ENCODE peak calls at places on chromosome 21, in five cellular contexts. One of them, this sample, is unnamed.

GRCh38 chr21:39153373-39153772 is 29.9 kb downstream of the PSMG1 start:
- DNase-seq in activated CD8-positive, alpha-beta memory T cell treated with anti-CD3 and anti-CD28 coated beads for 1 hour: no peak
- DNase-seq in activated CD4-positive, alpha-beta T cell treated with anti-CD3 and anti-CD28 coated beads for 4 hours: no peak
- DNase-seq in AG09319: no peak
- DNase-seq in stimulated activated CD4-positive, alpha-beta T cell treated with anti-CD3 and anti-CD28 coated beads, Interleukin-2, amount 100 ng/mL, for 48 hours: no peak
- DNase-seq in this sample: no peak

GRCh38 chr21:23452384-23453083 is 2154.7 kb downstream of the MRPL39 start:
- DNase-seq in activated CD8-positive, alpha-beta memory T cell treated with anti-CD3 and anti-CD28 coated beads for 1 hour: no peak
- DNase-seq in activated CD4-positive, alpha-beta T cell treated with anti-CD3 and anti-CD28 coated beads for 4 hours: no peak
- DNase-seq in AG09319: no peak
- DNase-seq in stimulated activated CD4-positive, alpha-beta T cell treated with anti-CD3 and anti-CD28 coated beads, Interleukin-2, amount 100 ng/mL, for 48 hours: no peak
- DNase-seq in this sample: no peak

GRCh38 chr21:34630536-34631143 is 15.7 kb upstream of the RCAN1 start:
- DNase-seq in activated CD8-positive, alpha-beta memory T cell treated with anti-CD3 and anti-CD28 coated beads for 1 hour: no peak
- DNase-seq in activated CD4-positive, alpha-beta T cell treated with anti-CD3 and anti-CD28 coated beads for 4 hours: peak
- DNase-seq in AG09319: peak
- DNase-seq in stimulated activated CD4-positive, alpha-beta T cell treated with anti-CD3 and anti-CD28 coated beads, Interleukin-2, amount 100 ng/mL, for 48 hours: no peak
- DNase-seq in this sample: no peak

GRCh38 chr21:44979687-44980561 is 40.1 kb downstream of the SLX9 start:
- DNase-seq in activated CD8-positive, alpha-beta memory T cell treated with anti-CD3 and anti-CD28 coated beads for 1 hour: no peak
- DNase-seq in activated CD4-positive, alpha-beta T cell treated with anti-CD3 and anti-CD28 coated beads for 4 hours: no peak
- DNase-seq in AG09319: no peak
- DNase-seq in stimulated activated CD4-positive, alpha-beta T cell treated with anti-CD3 and anti-CD28 coated beads, Interleukin-2, amount 100 ng/mL, for 48 hours: no peak
- DNase-seq in this sample: no peak

GRCh38 chr21:32768530-32768929 is 3.0 kb downstream of the PAXBP1 start:
- DNase-seq in activated CD8-positive, alpha-beta memory T cell treated with anti-CD3 and anti-CD28 coated beads for 1 hour: no peak
- DNase-seq in activated CD4-positive, alpha-beta T cell treated with anti-CD3 and anti-CD28 coated beads for 4 hours: no peak
- DNase-seq in AG09319: no peak
- DNase-seq in stimulated activated CD4-positive, alpha-beta T cell treated with anti-CD3 and anti-CD28 coated beads, Interleukin-2, amount 100 ng/mL, for 48 hours: no peak
- DNase-seq in this sample: no peak

GRCh38 chr21:43691086-43691795 is 27.7 kb upstream of the PDXK start:
- DNase-seq in activated CD8-positive, alpha-beta memory T cell treated with anti-CD3 and anti-CD28 coated beads for 1 hour: no peak
- DNase-seq in activated CD4-positive, alpha-beta T cell treated with anti-CD3 and anti-CD28 coated beads for 4 hours: no peak
- DNase-seq in AG09319: no peak
- DNase-seq in stimulated activated CD4-positive, alpha-beta T cell treated with anti-CD3 and anti-CD28 coated beads, Interleukin-2, amount 100 ng/mL, for 48 hours: no peak
- DNase-seq in this sample: no peak

GRCh38 chr21:44407493-44407892 is 47.8 kb upstream of the LRRC3 start:
- DNase-seq in activated CD8-positive, alpha-beta memory T cell treated with anti-CD3 and anti-CD28 coated beads for 1 hour: no peak
- DNase-seq in activated CD4-positive, alpha-beta T cell treated with anti-CD3 and anti-CD28 coated beads for 4 hours: peak
- DNase-seq in AG09319: no peak
- DNase-seq in stimulated activated CD4-positive, alpha-beta T cell treated with anti-CD3 and anti-CD28 coated beads, Interleukin-2, amount 100 ng/mL, for 48 hours: no peak
- DNase-seq in this sample: peak

GRCh38 chr21:36773111-36773510 is 74.2 kb downstream of the SIM2 start:
- DNase-seq in activated CD8-positive, alpha-beta memory T cell treated with anti-CD3 and anti-CD28 coated beads for 1 hour: no peak
- DNase-seq in activated CD4-positive, alpha-beta T cell treated with anti-CD3 and anti-CD28 coated beads for 4 hours: no peak
- DNase-seq in AG09319: peak
- DNase-seq in stimulated activated CD4-positive, alpha-beta T cell treated with anti-CD3 and anti-CD28 coated beads, Interleukin-2, amount 100 ng/mL, for 48 hours: no peak
- DNase-seq in this sample: no peak

GRCh38 chr21:45467221-45467779 is 62.3 kb downstream of the COL18A1 start:
- DNase-seq in activated CD8-positive, alpha-beta memory T cell treated with anti-CD3 and anti-CD28 coated beads for 1 hour: no peak
- DNase-seq in activated CD4-positive, alpha-beta T cell treated with anti-CD3 and anti-CD28 coated beads for 4 hours: no peak
- DNase-seq in AG09319: no peak
- DNase-seq in stimulated activated CD4-positive, alpha-beta T cell treated with anti-CD3 and anti-CD28 coated beads, Interleukin-2, amount 100 ng/mL, for 48 hours: no peak
- DNase-seq in this sample: no peak

GRCh38 chr21:46122241-46122671 is 24.3 kb downstream of the COL6A2 start:
- DNase-seq in activated CD8-positive, alpha-beta memory T cell treated with anti-CD3 and anti-CD28 coated beads for 1 hour: no peak
- DNase-seq in activated CD4-positive, alpha-beta T cell treated with anti-CD3 and anti-CD28 coated beads for 4 hours: no peak
- DNase-seq in AG09319: no peak
- DNase-seq in stimulated activated CD4-positive, alpha-beta T cell treated with anti-CD3 and anti-CD28 coated beads, Interleukin-2, amount 100 ng/mL, for 48 hours: no peak
- DNase-seq in this sample: no peak

GRCh38 chr21:26846036-26846931 is 1.1 kb upstream of the ADAMTS1 start:
- DNase-seq in activated CD8-positive, alpha-beta memory T cell treated with anti-CD3 and anti-CD28 coated beads for 1 hour: no peak
- DNase-seq in activated CD4-positive, alpha-beta T cell treated with anti-CD3 and anti-CD28 coated beads for 4 hours: no peak
- DNase-seq in AG09319: no peak
- DNase-seq in stimulated activated CD4-positive, alpha-beta T cell treated with anti-CD3 and anti-CD28 coated beads, Interleukin-2, amount 100 ng/mL, for 48 hours: no peak
- DNase-seq in this sample: no peak

GRCh38 chr21:37877171-37877570 is 39.1 kb downstream of the KCNJ6 start:
- DNase-seq in activated CD8-positive, alpha-beta memory T cell treated with anti-CD3 and anti-CD28 coated beads for 1 hour: no peak
- DNase-seq in activated CD4-positive, alpha-beta T cell treated with anti-CD3 and anti-CD28 coated beads for 4 hours: no peak
- DNase-seq in AG09319: no peak
- DNase-seq in stimulated activated CD4-positive, alpha-beta T cell treated with anti-CD3 and anti-CD28 coated beads, Interleukin-2, amount 100 ng/mL, for 48 hours: no peak
- DNase-seq in this sample: no peak

GRCh38 chr21:14956826-14957225 is 108.0 kb downstream of the NRIP1 start:
- DNase-seq in activated CD8-positive, alpha-beta memory T cell treated with anti-CD3 and anti-CD28 coated beads for 1 hour: no peak
- DNase-seq in activated CD4-positive, alpha-beta T cell treated with anti-CD3 and anti-CD28 coated beads for 4 hours: no peak
- DNase-seq in AG09319: no peak
- DNase-seq in stimulated activated CD4-positive, alpha-beta T cell treated with anti-CD3 and anti-CD28 coated beads, Interleukin-2, amount 100 ng/mL, for 48 hours: no peak
- DNase-seq in this sample: no peak

GRCh38 chr21:44087426-44088400 is 19.5 kb upstream of the PWP2 start:
- DNase-seq in activated CD8-positive, alpha-beta memory T cell treated with anti-CD3 and anti-CD28 coated beads for 1 hour: no peak
- DNase-seq in activated CD4-positive, alpha-beta T cell treated with anti-CD3 and anti-CD28 coated beads for 4 hours: no peak
- DNase-seq in AG09319: no peak
- DNase-seq in stimulated activated CD4-positive, alpha-beta T cell treated with anti-CD3 and anti-CD28 coated beads, Interleukin-2, amount 100 ng/mL, for 48 hours: no peak
- DNase-seq in this sample: no peak

GRCh38 chr21:42311816-42312625 is 3.2 kb downstream of the TFF3 start:
- DNase-seq in activated CD8-positive, alpha-beta memory T cell treated with anti-CD3 and anti-CD28 coated beads for 1 hour: no peak
- DNase-seq in activated CD4-positive, alpha-beta T cell treated with anti-CD3 and anti-CD28 coated beads for 4 hours: no peak
- DNase-seq in AG09319: no peak
- DNase-seq in stimulated activated CD4-positive, alpha-beta T cell treated with anti-CD3 and anti-CD28 coated beads, Interleukin-2, amount 100 ng/mL, for 48 hours: no peak
- DNase-seq in this sample: no peak

GRCh38 chr21:43597052-43597451 is 62.2 kb downstream of the HSF2BP start:
- DNase-seq in activated CD8-positive, alpha-beta memory T cell treated with anti-CD3 and anti-CD28 coated beads for 1 hour: no peak
- DNase-seq in activated CD4-positive, alpha-beta T cell treated with anti-CD3 and anti-CD28 coated beads for 4 hours: no peak
- DNase-seq in AG09319: no peak
- DNase-seq in stimulated activated CD4-positive, alpha-beta T cell treated with anti-CD3 and anti-CD28 coated beads, Interleukin-2, amount 100 ng/mL, for 48 hours: no peak
- DNase-seq in this sample: no peak

GRCh38 chr21:16124397-16125130 is 394.8 kb downstream of the USP25 start:
- DNase-seq in activated CD8-positive, alpha-beta memory T cell treated with anti-CD3 and anti-CD28 coated beads for 1 hour: no peak
- DNase-seq in activated CD4-positive, alpha-beta T cell treated with anti-CD3 and anti-CD28 coated beads for 4 hours: no peak
- DNase-seq in AG09319: peak
- DNase-seq in stimulated activated CD4-positive, alpha-beta T cell treated with anti-CD3 and anti-CD28 coated beads, Interleukin-2, amount 100 ng/mL, for 48 hours: no peak
- DNase-seq in this sample: no peak

GRCh38 chr21:36743008-36743407 is 44.1 kb downstream of the SIM2 start:
- DNase-seq in activated CD8-positive, alpha-beta memory T cell treated with anti-CD3 and anti-CD28 coated beads for 1 hour: no peak
- DNase-seq in activated CD4-positive, alpha-beta T cell treated with anti-CD3 and anti-CD28 coated beads for 4 hours: no peak
- DNase-seq in AG09319: no peak
- DNase-seq in stimulated activated CD4-positive, alpha-beta T cell treated with anti-CD3 and anti-CD28 coated beads, Interleukin-2, amount 100 ng/mL, for 48 hours: no peak
- DNase-seq in this sample: no peak

GRCh38 chr21:40732998-40733397 is 114.0 kb downstream of the DSCAM start:
- DNase-seq in activated CD8-positive, alpha-beta memory T cell treated with anti-CD3 and anti-CD28 coated beads for 1 hour: no peak
- DNase-seq in activated CD4-positive, alpha-beta T cell treated with anti-CD3 and anti-CD28 coated beads for 4 hours: no peak
- DNase-seq in AG09319: no peak
- DNase-seq in stimulated activated CD4-positive, alpha-beta T cell treated with anti-CD3 and anti-CD28 coated beads, Interleukin-2, amount 100 ng/mL, for 48 hours: no peak
- DNase-seq in this sample: no peak

GRCh38 chr21:42227909-42228708 is 9.2 kb downstream of the ABCG1 start:
- DNase-seq in activated CD8-positive, alpha-beta memory T cell treated with anti-CD3 and anti-CD28 coated beads for 1 hour: peak
- DNase-seq in activated CD4-positive, alpha-beta T cell treated with anti-CD3 and anti-CD28 coated beads for 4 hours: peak
- DNase-seq in AG09319: peak
- DNase-seq in stimulated activated CD4-positive, alpha-beta T cell treated with anti-CD3 and anti-CD28 coated beads, Interleukin-2, amount 100 ng/mL, for 48 hours: peak
- DNase-seq in this sample: peak

GRCh38 chr21:26835027-26835713 is 10.0 kb downstream of the ADAMTS1 start:
- DNase-seq in activated CD8-positive, alpha-beta memory T cell treated with anti-CD3 and anti-CD28 coated beads for 1 hour: no peak
- DNase-seq in activated CD4-positive, alpha-beta T cell treated with anti-CD3 and anti-CD28 coated beads for 4 hours: no peak
- DNase-seq in AG09319: no peak
- DNase-seq in stimulated activated CD4-positive, alpha-beta T cell treated with anti-CD3 and anti-CD28 coated beads, Interleukin-2, amount 100 ng/mL, for 48 hours: no peak
- DNase-seq in this sample: no peak

GRCh38 chr21:26047279-26047967 is 123.1 kb downstream of the APP start:
- DNase-seq in activated CD8-positive, alpha-beta memory T cell treated with anti-CD3 and anti-CD28 coated beads for 1 hour: no peak
- DNase-seq in activated CD4-positive, alpha-beta T cell treated with anti-CD3 and anti-CD28 coated beads for 4 hours: no peak
- DNase-seq in AG09319: no peak
- DNase-seq in stimulated activated CD4-positive, alpha-beta T cell treated with anti-CD3 and anti-CD28 coated beads, Interleukin-2, amount 100 ng/mL, for 48 hours: no peak
- DNase-seq in this sample: no peak

GRCh38 chr21:15966651-15967050 is 236.9 kb downstream of the USP25 start:
- DNase-seq in activated CD8-positive, alpha-beta memory T cell treated with anti-CD3 and anti-CD28 coated beads for 1 hour: no peak
- DNase-seq in activated CD4-positive, alpha-beta T cell treated with anti-CD3 and anti-CD28 coated beads for 4 hours: no peak
- DNase-seq in AG09319: no peak
- DNase-seq in stimulated activated CD4-positive, alpha-beta T cell treated with anti-CD3 and anti-CD28 coated beads, Interleukin-2, amount 100 ng/mL, for 48 hours: no peak
- DNase-seq in this sample: no peak

GRCh38 chr21:46298083-46298412 is 11.9 kb downstream of the YBEY start:
- DNase-seq in activated CD8-positive, alpha-beta memory T cell treated with anti-CD3 and anti-CD28 coated beads for 1 hour: no peak
- DNase-seq in activated CD4-positive, alpha-beta T cell treated with anti-CD3 and anti-CD28 coated beads for 4 hours: no peak
- DNase-seq in AG09319: no peak
- DNase-seq in stimulated activated CD4-positive, alpha-beta T cell treated with anti-CD3 and anti-CD28 coated beads, Interleukin-2, amount 100 ng/mL, for 48 hours: no peak
- DNase-seq in this sample: no peak

GRCh38 chr21:44010429-44010828 is 1.7 kb upstream of the TRAPPC10 start:
- DNase-seq in activated CD8-positive, alpha-beta memory T cell treated with anti-CD3 and anti-CD28 coated beads for 1 hour: no peak
- DNase-seq in activated CD4-positive, alpha-beta T cell treated with anti-CD3 and anti-CD28 coated beads for 4 hours: no peak
- DNase-seq in AG09319: no peak
- DNase-seq in stimulated activated CD4-positive, alpha-beta T cell treated with anti-CD3 and anti-CD28 coated beads, Interleukin-2, amount 100 ng/mL, for 48 hours: no peak
- DNase-seq in this sample: no peak

GRCh38 chr21:45511661-45512431 is 30.4 kb downstream of the SLC19A1 start:
- DNase-seq in activated CD8-positive, alpha-beta memory T cell treated with anti-CD3 and anti-CD28 coated beads for 1 hour: no peak
- DNase-seq in activated CD4-positive, alpha-beta T cell treated with anti-CD3 and anti-CD28 coated beads for 4 hours: no peak
- DNase-seq in AG09319: no peak
- DNase-seq in stimulated activated CD4-positive, alpha-beta T cell treated with anti-CD3 and anti-CD28 coated beads, Interleukin-2, amount 100 ng/mL, for 48 hours: no peak
- DNase-seq in this sample: no peak

GRCh38 chr21:44867999-44868700 is 5.3 kb downstream of the PTTG1IP start:
- DNase-seq in activated CD8-positive, alpha-beta memory T cell treated with anti-CD3 and anti-CD28 coated beads for 1 hour: no peak
- DNase-seq in activated CD4-positive, alpha-beta T cell treated with anti-CD3 and anti-CD28 coated beads for 4 hours: peak
- DNase-seq in AG09319: no peak
- DNase-seq in stimulated activated CD4-positive, alpha-beta T cell treated with anti-CD3 and anti-CD28 coated beads, Interleukin-2, amount 100 ng/mL, for 48 hours: no peak
- DNase-seq in this sample: peak

GRCh38 chr21:26686278-26686677 is 113.2 kb upstream of the CYYR1 start:
- DNase-seq in activated CD8-positive, alpha-beta memory T cell treated with anti-CD3 and anti-CD28 coated beads for 1 hour: no peak
- DNase-seq in activated CD4-positive, alpha-beta T cell treated with anti-CD3 and anti-CD28 coated beads for 4 hours: peak
- DNase-seq in AG09319: no peak
- DNase-seq in stimulated activated CD4-positive, alpha-beta T cell treated with anti-CD3 and anti-CD28 coated beads, Interleukin-2, amount 100 ng/mL, for 48 hours: peak
- DNase-seq in this sample: no peak

GRCh38 chr21:34688145-34688544 is 19.4 kb downstream of the CLIC6 start:
- DNase-seq in activated CD8-positive, alpha-beta memory T cell treated with anti-CD3 and anti-CD28 coated beads for 1 hour: no peak
- DNase-seq in activated CD4-positive, alpha-beta T cell treated with anti-CD3 and anti-CD28 coated beads for 4 hours: no peak
- DNase-seq in AG09319: no peak
- DNase-seq in stimulated activated CD4-positive, alpha-beta T cell treated with anti-CD3 and anti-CD28 coated beads, Interleukin-2, amount 100 ng/mL, for 48 hours: no peak
- DNase-seq in this sample: no peak

GRCh38 chr21:38733973-38734546 is 71.7 kb upstream of the ETS2 start:
- DNase-seq in activated CD8-positive, alpha-beta memory T cell treated with anti-CD3 and anti-CD28 coated beads for 1 hour: peak
- DNase-seq in activated CD4-positive, alpha-beta T cell treated with anti-CD3 and anti-CD28 coated beads for 4 hours: peak
- DNase-seq in AG09319: peak
- DNase-seq in stimulated activated CD4-positive, alpha-beta T cell treated with anti-CD3 and anti-CD28 coated beads, Interleukin-2, amount 100 ng/mL, for 48 hours: peak
- DNase-seq in this sample: peak

GRCh38 chr21:44898011-44898493 is 22.6 kb downstream of the ITGB2 start:
- DNase-seq in activated CD8-positive, alpha-beta memory T cell treated with anti-CD3 and anti-CD28 coated beads for 1 hour: no peak
- DNase-seq in activated CD4-positive, alpha-beta T cell treated with anti-CD3 and anti-CD28 coated beads for 4 hours: no peak
- DNase-seq in AG09319: no peak
- DNase-seq in stimulated activated CD4-positive, alpha-beta T cell treated with anti-CD3 and anti-CD28 coated beads, Interleukin-2, amount 100 ng/mL, for 48 hours: no peak
- DNase-seq in this sample: no peak